ENCODE peak calls at places on chromosome 1, in ten cellular contexts. D is A549, F is OCI-LY7, J is AG10803, A is esophagus squamous epithelium, U is GM12865, N is lower leg skin, R is gastrocnemius medialis, C is cardiac muscle cell, Z is BJ. G is an unnamed sample.

GRCh38 chr1:6245869-6246496 is 2.0 kb downstream of the HES3 start:
- DNase-seq in D (peak), F (peak), J (no peak), A (no peak), U (peak), N (no peak), R (no peak), C (no peak), Z (no peak), G (no peak)

GRCh38 chr1:18941221-18942141 is 15.0 kb downstream of the IFFO2 start:
- DNase-seq in D (peak), F (no peak), J (peak), A (no peak), U (no peak), N (no peak), R (no peak), C (peak), Z (no peak), G (peak)

GRCh38 chr1:75672528-75673393 is 51.7 kb upstream of the ACADM start:
- DNase-seq in D (peak), F (no peak), J (peak), A (no peak), U (peak), N (no peak), R (no peak), C (peak), Z (peak), G (peak)

GRCh38 chr1:6922096-6922931 is 137.1 kb downstream of the CAMTA1 start:
- DNase-seq in D (no peak), F (no peak), J (peak), A (no peak), U (no peak), N (peak), R (no peak), C (peak), Z (peak), G (peak)

GRCh38 chr1:56958526-56958925 is 7.3 kb downstream of the C8B start:
- DNase-seq in D (no peak), F (no peak), J (peak), A (no peak), U (no peak), N (no peak), R (no peak), C (peak), Z (no peak), G (no peak)

GRCh38 chr1:14296795-14297194 is 301.7 kb upstream of the KAZN start:
- DNase-seq in D (no peak), F (no peak), J (peak), A (no peak), U (no peak), N (no peak), R (no peak), C (peak), Z (no peak), G (peak)

GRCh38 chr1:21659924-21660326 is 9.2 kb downstream of the RAP1GAP start:
- DNase-seq in D (no peak), F (no peak), J (no peak), A (no peak), U (no peak), N (no peak), R (no peak), C (no peak), Z (no peak), G (no peak)

GRCh38 chr1:29445330-29445729 is 209.0 kb downstream of the PTPRU start:
- DNase-seq in D (no peak), F (no peak), J (no peak), A (no peak), U (no peak), N (no peak), R (no peak), C (no peak), Z (no peak), G (no peak)

GRCh38 chr1:174789399-174789798 is 210.3 kb upstream of the CACYBP start:
- DNase-seq in D (no peak), F (no peak), J (peak), A (no peak), U (peak), N (no peak), R (no peak), C (peak), Z (peak), G (no peak)

GRCh38 chr1:32716312-32717126 is 13.9 kb upstream of the SYNC start:
- DNase-seq in D (peak), F (peak), J (no peak), A (no peak), U (peak), N (peak), R (peak), C (peak), Z (no peak), G (no peak)

GRCh38 chr1:180646547-180646946 is 14.7 kb downstream of the XPR1 start:
- DNase-seq in D (no peak), F (no peak), J (no peak), A (no peak), U (no peak), N (no peak), R (no peak), C (no peak), Z (no peak), G (no peak)

GRCh38 chr1:151372411-151372934 is at the start of gene SELENBP1:
- DNase-seq in D (peak), F (no peak), J (peak), A (no peak), U (no peak), N (peak), R (peak), C (peak), Z (no peak), G (no peak)

GRCh38 chr1:3775498-3776230 is 3.1 kb downstream of the SMIM1 start:
- DNase-seq in D (peak), F (peak), J (peak), A (no peak), U (peak), N (no peak), R (peak), C (peak), Z (no peak), G (no peak)

GRCh38 chr1:201397675-201398074 is 1.4 kb downstream of the LAD1 start:
- DNase-seq in D (peak), F (no peak), J (no peak), A (no peak), U (no peak), N (no peak), R (no peak), C (no peak), Z (no peak), G (no peak)

GRCh38 chr1:192538407-192539311 is 36.9 kb upstream of the RGS1 start:
- DNase-seq in D (no peak), F (peak), J (peak), A (no peak), U (peak), N (no peak), R (no peak), C (peak), Z (no peak), G (no peak)

GRCh38 chr1:150626150-150626549 is 3.3 kb downstream of the ENSA start:
- DNase-seq in D (no peak), F (no peak), J (no peak), A (no peak), U (no peak), N (peak), R (no peak), C (no peak), Z (no peak), G (no peak)

GRCh38 chr1:205972081-205972480 is 28.8 kb upstream of the SLC26A9 start:
- DNase-seq in D (no peak), F (no peak), J (no peak), A (no peak), U (no peak), N (no peak), R (no peak), C (no peak), Z (no peak), G (no peak)

GRCh38 chr1:156295391-156295947 is at the start of gene GLMP:
- DNase-seq in D (peak), F (no peak), J (peak), A (no peak), U (peak), N (peak), R (peak), C (peak), Z (no peak), G (no peak)

GRCh38 chr1:27292111-27292510 is 29.9 kb upstream of the TMEM222 start:
- DNase-seq in D (no peak), F (no peak), J (peak), A (no peak), U (no peak), N (no peak), R (no peak), C (no peak), Z (no peak), G (no peak)

GRCh38 chr1:173646656-173647055 is 11.5 kb downstream of the TEX50 start:
- DNase-seq in D (no peak), F (no peak), J (no peak), A (no peak), U (no peak), N (no peak), R (no peak), C (no peak), Z (no peak), G (no peak)

GRCh38 chr1:208007938-208008342 is 97.0 kb upstream of the CD34 start:
- DNase-seq in D (peak), F (no peak), J (peak), A (no peak), U (no peak), N (no peak), R (no peak), C (peak), Z (no peak), G (no peak)

GRCh38 chr1:43389326-43390313 is at the start of the genes MED8 and SZT2:
- DNase-seq in D (peak), F (peak), J (peak), A (peak), U (peak), N (peak), R (peak), C (peak), Z (peak), G (peak)

GRCh38 chr1:23337869-23338268 is 6.2 kb downstream of the HNRNPR start:
- DNase-seq in D (no peak), F (no peak), J (no peak), A (no peak), U (no peak), N (no peak), R (no peak), C (peak), Z (no peak), G (no peak)

GRCh38 chr1:22876359-22877111 is 96.1 kb downstream of the LACTBL1 start:
- DNase-seq in D (no peak), F (no peak), J (no peak), A (no peak), U (no peak), N (no peak), R (no peak), C (peak), Z (no peak), G (peak)

GRCh38 chr1:193406901-193407300 is 220.5 kb upstream of the B3GALT2 start:
- DNase-seq in D (peak), F (peak), J (peak), A (no peak), U (peak), N (no peak), R (no peak), C (peak), Z (peak), G (peak)

GRCh38 chr1:165659581-165659895 is 28.5 kb downstream of the MGST3 start:
- DNase-seq in D (no peak), F (no peak), J (no peak), A (no peak), U (no peak), N (no peak), R (no peak), C (no peak), Z (no peak), G (no peak)

GRCh38 chr1:106944721-106945120 is 111.8 kb upstream of the PRMT6 start:
- DNase-seq in D (no peak), F (no peak), J (no peak), A (no peak), U (no peak), N (no peak), R (no peak), C (no peak), Z (no peak), G (no peak)

GRCh38 chr1:119713039-119713537 is 1.4 kb downstream of the PHGDH start:
- DNase-seq in D (no peak), F (peak), J (peak), A (no peak), U (no peak), N (no peak), R (no peak), C (peak), Z (no peak), G (no peak)

GRCh38 chr1:39788758-39789570 is at the start of gene BMP8B:
- DNase-seq in D (peak), F (peak), J (no peak), A (peak), U (peak), N (no peak), R (no peak), C (peak), Z (no peak), G (no peak)

GRCh38 chr1:22641247-22641646 is 2.2 kb upstream of the C1QC start:
- DNase-seq in D (no peak), F (no peak), J (no peak), A (no peak), U (no peak), N (no peak), R (no peak), C (no peak), Z (no peak), G (no peak)

GRCh38 chr1:33152685-33153432 is 29.0 kb downstream of the TRIM62 start:
- DNase-seq in D (no peak), F (peak), J (peak), A (no peak), U (peak), N (peak), R (peak), C (peak), Z (no peak), G (no peak)

GRCh38 chr1:77874804-77875445 is 13.5 kb upstream of the NEXN start:
- DNase-seq in D (peak), F (no peak), J (peak), A (no peak), U (no peak), N (no peak), R (no peak), C (no peak), Z (peak), G (no peak)

GRCh38 chr1:85822696-85823095 is 114.5 kb upstream of the ZNHIT6 start:
- DNase-seq in D (no peak), F (no peak), J (no peak), A (no peak), U (no peak), N (no peak), R (peak), C (peak), Z (no peak), G (no peak)

GRCh38 chr1:196955926-196956325 is 12.4 kb downstream of the CFHR2 start:
- DNase-seq in D (no peak), F (no peak), J (no peak), A (no peak), U (no peak), N (no peak), R (no peak), C (no peak), Z (no peak), G (no peak)

DNA sequence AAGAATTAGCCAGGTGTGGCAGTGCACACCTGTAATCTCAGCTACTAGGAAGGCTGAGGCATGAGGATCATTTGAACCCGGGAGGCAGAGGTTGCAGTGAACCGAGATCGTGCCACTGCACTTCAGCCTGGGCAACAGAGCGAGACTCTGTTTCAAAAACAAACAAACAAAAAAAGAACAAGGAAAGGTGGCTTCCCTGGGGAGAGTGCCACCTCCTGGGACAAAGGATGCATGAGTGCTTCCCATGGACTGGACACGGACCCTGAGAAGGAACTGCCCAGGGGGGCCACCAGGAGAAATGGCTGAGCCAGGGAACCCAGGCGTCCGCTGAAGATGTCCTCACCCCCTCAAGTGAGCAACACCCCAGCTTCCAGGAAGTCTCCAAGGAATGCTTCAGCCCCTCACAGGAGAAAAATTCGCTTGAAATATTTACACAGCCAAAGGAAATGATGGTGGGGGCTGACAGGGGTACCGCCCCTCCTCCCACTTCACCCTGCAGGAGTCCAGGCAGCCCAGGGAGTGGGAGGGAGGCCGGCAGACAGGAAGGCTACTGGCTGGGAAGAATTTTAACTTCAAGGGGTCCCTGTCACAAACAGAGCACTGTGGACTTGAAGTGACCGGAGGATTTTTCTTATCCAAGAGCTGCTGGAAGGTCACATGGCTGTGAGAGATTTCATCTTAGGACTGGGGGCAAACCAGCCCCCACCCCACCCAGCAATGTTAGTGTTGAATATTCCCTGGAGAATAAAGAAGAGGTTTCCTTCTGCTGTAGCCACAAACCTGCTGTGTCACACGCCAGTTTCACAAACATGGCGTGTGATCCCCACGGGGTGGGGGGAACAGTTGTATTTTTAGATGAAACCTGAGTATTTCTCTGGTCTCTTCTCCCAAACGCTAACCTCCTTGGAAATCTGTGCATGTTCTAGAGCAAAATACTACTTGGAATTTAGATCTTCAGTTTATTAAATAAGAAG is 90.8 kb upstream of the SLC25A33 start:
- DNase-seq in D (no peak), F (no peak), J (no peak), A (no peak), U (no peak), N (no peak), R (peak), C (no peak), Z (no peak), G (no peak)
- H3K4me3 ChIP-seq in D (no peak), F (no peak), J (no peak), A (no peak), U (no peak), N (no peak), R (peak), C (no peak), Z (no peak), G (no peak)

DNA sequence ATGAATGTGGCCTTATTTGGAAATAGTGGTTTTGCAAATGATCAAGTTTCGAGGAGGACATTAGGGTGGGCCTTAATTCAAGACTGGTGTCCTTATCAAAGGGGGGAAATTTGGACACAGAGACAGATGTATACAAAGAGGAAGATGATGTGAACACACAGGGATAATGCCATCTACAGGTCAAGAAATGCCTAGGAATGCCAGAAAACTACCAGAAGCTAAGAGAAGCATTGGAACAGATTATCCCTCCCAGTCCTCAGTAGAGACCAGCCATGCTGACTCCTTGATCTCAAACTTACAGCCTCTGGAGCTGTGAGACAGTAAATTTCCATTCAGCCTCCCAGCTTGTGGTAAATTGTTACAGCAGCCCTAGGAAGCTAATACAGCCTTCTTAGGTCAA is 151.4 kb downstream of the PTGER3 start:
- DNase-seq in D (no peak), F (peak), J (peak), A (no peak), U (no peak), N (no peak), R (no peak), C (no peak), Z (no peak), G (no peak)
- TF ChIP-seq CTCF in D (no peak), F (peak), J (peak), A (no peak), U (no peak), N (no peak), R (no peak), C (no peak), Z (peak), G (peak)

GRCh38 chr1:217138173-217138838 is 415.1 kb upstream of the ESRRG start:
- DNase-seq in D (no peak), F (no peak), J (no peak), A (no peak), U (no peak), N (no peak), R (no peak), C (no peak), Z (no peak), G (no peak)
- H3K4me3 ChIP-seq in D (no peak), F (no peak), J (no peak), A (peak), U (no peak), N (no peak), R (no peak), C (no peak), Z (no peak), G (no peak)

GRCh38 chr1:224700915-224701531 is 84.9 kb downstream of the CNIH3 start:
- DNase-seq in D (peak), F (peak), J (peak), A (no peak), U (peak), N (no peak), R (no peak), C (peak), Z (no peak), G (no peak)
- TF ChIP-seq CTCF in D (no peak), F (peak), J (peak), A (no peak), U (peak), N (no peak), R (no peak), C (peak), Z (peak), G (peak)

GRCh38 chr1:61051455-61052392 is 30.6 kb upstream of the NFIA start:
- DNase-seq in D (no peak), F (no peak), J (no peak), A (no peak), U (no peak), N (no peak), R (peak), C (no peak), Z (no peak), G (no peak)
- H3K4me3 ChIP-seq in D (peak), F (no peak), J (no peak), A (peak), U (no peak), N (no peak), R (peak), C (peak), Z (no peak), G (peak)

GRCh38 chr1:209202826-209203439 is 380.6 kb upstream of the CAMK1G start:
- DNase-seq in D (peak), F (peak), J (peak), A (no peak), U (peak), N (no peak), R (no peak), C (peak), Z (no peak), G (no peak)

GRCh38 chr1:209196140-209196539 is 387.4 kb upstream of the CAMK1G start:
- DNase-seq in D (no peak), F (no peak), J (no peak), A (no peak), U (no peak), N (no peak), R (no peak), C (no peak), Z (no peak), G (no peak)

GRCh38 chr1:209198926-209199325 is 384.6 kb upstream of the CAMK1G start:
- DNase-seq in D (no peak), F (no peak), J (no peak), A (no peak), U (no peak), N (no peak), R (no peak), C (no peak), Z (no peak), G (no peak)

GRCh38 chr1:209199371-209199770 is 384.1 kb upstream of the CAMK1G start:
- DNase-seq in D (no peak), F (no peak), J (no peak), A (no peak), U (no peak), N (no peak), R (no peak), C (no peak), Z (no peak), G (no peak)

GRCh38 chr1:209199822-209200221 is 383.7 kb upstream of the CAMK1G start:
- DNase-seq in D (no peak), F (no peak), J (no peak), A (no peak), U (peak), N (no peak), R (no peak), C (no peak), Z (no peak), G (no peak)
- TF ChIP-seq CTCF in D (no peak), F (no peak), J (no peak), A (no peak), U (no peak), N (no peak), R (no peak), C (no peak), Z (no peak), G (no peak)